ENCODE peak calls at places on chromosomes 3 and 15, in six cellular contexts. I, O, W, Q, P and L are unnamed samples.

GRCh38 chr3:172289583-172289982 is 158.7 kb downstream of the GHSR start:
- DNase-seq in I (peak), Q (no peak), O (no peak), P (no peak), W (no peak), L (peak)

GRCh38 chr15:99504823-99505551 is 60.8 kb upstream of the MEF2A start:
- DNase-seq in W (peak), I (no peak), Q (no peak), P (no peak), O (no peak), L (no peak)

GRCh38 chr3:139414608-139415224 is 25.3 kb upstream of the COPB2 start:
- DNase-seq in O (no peak), Q (no peak), W (no peak), P (no peak), I (no peak), L (no peak)

GRCh38 chr15:67833504-67834248 is 6.2 kb downstream of the RNU6-1 start:
- DNase-seq in O (no peak), W (peak), P (peak), I (peak), Q (no peak), L (peak)

GRCh38 chr3:126523745-126524428 is at the start of gene CHST13:
- DNase-seq in Q (no peak), I (peak), W (no peak), P (no peak), O (no peak), L (peak)

GRCh38 chr3:188936597-188937107 is 235.1 kb upstream of the TPRG1 start:
- DNase-seq in W (no peak), P (no peak), O (no peak), I (no peak), Q (no peak), L (no peak)

GRCh38 chr3:119434703-119435102 is 28.7 kb downstream of the TMEM39A start:
- DNase-seq in W (no peak), P (no peak), I (no peak), Q (no peak), O (no peak), L (peak)

GRCh38 chr3:59885103-59885502 is 835.3 kb upstream of the CFAP20DC start:
- DNase-seq in P (no peak), W (no peak), Q (no peak), O (no peak), I (no peak), L (no peak)

GRCh38 chr15:36136054-36136453 is 443.4 kb upstream of the CDIN1 start:
- DNase-seq in O (no peak), I (no peak), W (no peak), P (no peak), Q (no peak), L (no peak)

GRCh38 chr3:149586871-149587270 is 71.0 kb downstream of the WWTR1 start:
- DNase-seq in W (no peak), O (no peak), P (no peak), Q (no peak), I (no peak), L (no peak)

GRCh38 chr3:180492047-180492446 is 109.9 kb upstream of the TTC14 start:
- DNase-seq in O (no peak), I (no peak), Q (no peak), W (no peak), P (no peak), L (no peak)

GRCh38 chr3:194906229-194906629 is 220.5 kb downstream of the FAM43A start:
- DNase-seq in W (no peak), O (no peak), Q (no peak), P (no peak), I (no peak), L (no peak)

GRCh38 chr3:195224156-195224979 is 46.6 kb downstream of the XXYLT1 start:
- DNase-seq in Q (no peak), I (no peak), P (no peak), W (no peak), O (no peak), L (no peak)

GRCh38 chr3:184022323-184022722 is 4.6 kb upstream of the ABCC5 start:
- DNase-seq in I (no peak), Q (no peak), W (no peak), P (no peak), O (no peak), L (no peak)

GRCh38 chr3:146169891-146170290 is 8.9 kb upstream of the PLOD2 start:
- DNase-seq in W (no peak), Q (no peak), O (no peak), P (no peak), I (no peak), L (no peak)

GRCh38 chr3:52890735-52891134 is 6.6 kb downstream of the STIMATE start:
- DNase-seq in Q (no peak), O (no peak), I (no peak), P (no peak), W (no peak), L (no peak)

GRCh38 chr3:64687781-64688515 is at the start of gene ADAMTS9:
- DNase-seq in O (no peak), P (no peak), W (no peak), Q (peak), I (peak), L (peak)

GRCh38 chr15:31346367-31347066 is 19.9 kb downstream of the KLF13 start:
- DNase-seq in O (no peak), W (peak), P (no peak), Q (no peak), I (no peak), L (no peak)

GRCh38 chr15:67433495-67434099 is 87.3 kb upstream of the C15orf61 start:
- DNase-seq in O (no peak), W (peak), Q (peak), P (no peak), I (peak), L (peak)

GRCh38 chr3:181712505-181713299 is 977 bp downstream of the SOX2 start:
- DNase-seq in O (no peak), Q (peak), W (no peak), P (no peak), I (no peak), L (peak)

GRCh38 chr15:27958911-27959598 is 140.1 kb downstream of the OCA2 start:
- DNase-seq in I (no peak), Q (no peak), O (no peak), W (no peak), P (no peak), L (no peak)

GRCh38 chr3:58207954-58208353 is 2.8 kb downstream of the DNASE1L3 start:
- DNase-seq in W (no peak), Q (no peak), P (no peak), I (no peak), O (no peak), L (no peak)

GRCh38 chr3:153291052-153291689 is 129.1 kb downstream of the RAP2B start:
- DNase-seq in P (no peak), O (no peak), I (peak), Q (no peak), W (no peak), L (peak)

GRCh38 chr15:45230246-45230965 is 21.6 kb upstream of the SLC28A2 start:
- DNase-seq in I (no peak), O (no peak), Q (no peak), P (no peak), W (no peak), L (no peak)

GRCh38 chr3:196835081-196835480 is 32.6 kb upstream of the SENP5 start:
- DNase-seq in O (no peak), P (no peak), Q (no peak), W (no peak), I (no peak), L (no peak)

GRCh38 chr3:100869787-100870186 is 123.4 kb downstream of the ABI3BP start:
- DNase-seq in O (no peak), P (no peak), I (no peak), W (no peak), Q (no peak), L (no peak)

GRCh38 chr3:126180477-126181397 is at the start of gene ALDH1L1:
- DNase-seq in P (no peak), I (peak), W (no peak), Q (no peak), O (no peak), L (peak)

GRCh38 chr3:87771338-87772059 is 287.3 kb downstream of the CGGBP1 start:
- DNase-seq in I (peak), P (peak), W (peak), Q (no peak), O (peak), L (peak)

GRCh38 chr3:85433334-85433733 is 474.5 kb downstream of the CADM2 start:
- DNase-seq in I (no peak), P (no peak), O (no peak), W (no peak), Q (no peak), L (no peak)

GRCh38 chr15:80832676-80833075 is 53.5 kb downstream of the CEMIP start:
- DNase-seq in Q (no peak), I (no peak), W (no peak), O (no peak), P (no peak), L (peak)

GRCh38 chr3:42590989-42591756 is 513 bp downstream of the SS18L2 start:
- DNase-seq in P (no peak), Q (no peak), W (no peak), I (peak), O (no peak), L (no peak)

GRCh38 chr3:189267981-189268613 is 96.3 kb downstream of the TPRG1 start:
- DNase-seq in O (no peak), W (no peak), I (peak), Q (peak), P (no peak), L (no peak)

GRCh38 chr3:46282041-46282440 is 39.8 kb downstream of the CCR3 start:
- DNase-seq in W (no peak), I (no peak), P (no peak), Q (no peak), O (no peak), L (no peak)

GRCh38 chr3:133937756-133938601 is 42.3 kb upstream of the RAB6B start:
- DNase-seq in Q (no peak), P (no peak), O (no peak), W (no peak), I (no peak), L (no peak)

GRCh38 chr15:42608110-42608531 is 32.7 kb downstream of the STARD9 start:
- DNase-seq in P (no peak), O (peak), W (peak), Q (no peak), I (peak), L (no peak)